ENCODE peak calls at places on chromosomes 16 and 17, in seven cellular contexts. One of them, this sample, is unnamed.

GRCh38 chr16:70746708-70747424 is 54.1 kb downstream of the VAC14 start:
- DNase-seq in neuronal stem cell: no peak
- DNase-seq in IMR-90: peak; percentile 96
- DNase-seq in H9: no peak
- DNase-seq in mesendoderm: no peak
- DNase-seq in mesenchymal stem cell: peak; percentile 93
- DNase-seq in trophoblast cell: peak; percentile 93
- DNase-seq in this sample: no peak

GRCh38 chr16:29820730-29821662 is 734 bp downstream of the MVP start:
- DNase-seq in neuronal stem cell: no peak
- DNase-seq in IMR-90: no peak
- DNase-seq in H9: no peak
- DNase-seq in mesendoderm: no peak
- DNase-seq in mesenchymal stem cell: peak; percentile 23
- DNase-seq in trophoblast cell: peak; percentile 27
- DNase-seq in this sample: no peak

GRCh38 chr16:87295259-87295658 is 21.9 kb downstream of the C16orf95 start:
- DNase-seq in neuronal stem cell: no peak
- DNase-seq in IMR-90: no peak
- DNase-seq in H9: no peak
- DNase-seq in mesendoderm: peak; percentile 88
- DNase-seq in mesenchymal stem cell: no peak
- DNase-seq in trophoblast cell: no peak
- DNase-seq in this sample: no peak

GRCh38 chr16:878071-878784 is 77.7 kb upstream of the GNG13 start:
- DNase-seq in neuronal stem cell: no peak
- DNase-seq in IMR-90: peak; percentile 35
- DNase-seq in H9: peak; percentile 59
- DNase-seq in mesendoderm: peak; percentile 29
- DNase-seq in mesenchymal stem cell: no peak
- DNase-seq in trophoblast cell: no peak
- DNase-seq in this sample: no peak

GRCh38 chr17:14557482-14557881 is 256.6 kb downstream of the HS3ST3B1 start:
- DNase-seq in neuronal stem cell: no peak
- DNase-seq in IMR-90: no peak
- DNase-seq in H9: no peak
- DNase-seq in mesendoderm: no peak
- DNase-seq in mesenchymal stem cell: no peak
- DNase-seq in trophoblast cell: no peak
- DNase-seq in this sample: no peak

GRCh38 chr17:3657874-3658783 is 10.2 kb downstream of the TAX1BP3 start:
- DNase-seq in neuronal stem cell: no peak
- DNase-seq in IMR-90: no peak
- DNase-seq in H9: peak; percentile 37
- DNase-seq in mesendoderm: no peak
- DNase-seq in mesenchymal stem cell: no peak
- DNase-seq in trophoblast cell: no peak
- DNase-seq in this sample: no peak

GRCh38 chr16:89599451-89599858 is 14.0 kb upstream of the DPEP1 start:
- DNase-seq in neuronal stem cell: no peak
- DNase-seq in IMR-90: no peak
- DNase-seq in H9: peak; percentile 89
- DNase-seq in mesendoderm: peak; percentile 79
- DNase-seq in mesenchymal stem cell: no peak
- DNase-seq in trophoblast cell: no peak
- DNase-seq in this sample: peak; percentile 88

GRCh38 chr17:32021618-32021955 is 14.4 kb downstream of the LRRC37B start:
- DNase-seq in neuronal stem cell: no peak
- DNase-seq in IMR-90: no peak
- DNase-seq in H9: no peak
- DNase-seq in mesendoderm: no peak
- DNase-seq in mesenchymal stem cell: no peak
- DNase-seq in trophoblast cell: peak; percentile 69
- DNase-seq in this sample: no peak

GRCh38 chr16:85490971-85491771 is 122.0 kb upstream of the GSE1 start:
- DNase-seq in neuronal stem cell: no peak
- DNase-seq in IMR-90: no peak
- DNase-seq in H9: peak; percentile 60
- DNase-seq in mesendoderm: peak; percentile 56
- DNase-seq in mesenchymal stem cell: no peak
- DNase-seq in trophoblast cell: peak; percentile 50
- DNase-seq in this sample: no peak

GRCh38 chr17:40827746-40828453 is 5.5 kb upstream of the KRT10 start:
- DNase-seq in neuronal stem cell: no peak
- DNase-seq in IMR-90: no peak
- DNase-seq in H9: no peak
- DNase-seq in mesendoderm: peak; percentile 10
- DNase-seq in mesenchymal stem cell: peak; percentile 22
- DNase-seq in trophoblast cell: peak; percentile 27
- DNase-seq in this sample: no peak

GRCh38 chr17:40960144-40960543 is 6.6 kb downstream of the KRT39 start:
- DNase-seq in neuronal stem cell: no peak
- DNase-seq in IMR-90: peak; percentile 51
- DNase-seq in H9: no peak
- DNase-seq in mesendoderm: no peak
- DNase-seq in mesenchymal stem cell: peak; percentile 29
- DNase-seq in trophoblast cell: peak; percentile 71
- DNase-seq in this sample: no peak

GRCh38 chr17:42421479-42422332 is 1.4 kb downstream of the CAVIN1 start:
- DNase-seq in neuronal stem cell: no peak
- DNase-seq in IMR-90: peak; percentile 81
- DNase-seq in H9: peak; percentile 57
- DNase-seq in mesendoderm: no peak
- DNase-seq in mesenchymal stem cell: peak; percentile 68
- DNase-seq in trophoblast cell: peak; percentile 53
- DNase-seq in this sample: no peak

GRCh38 chr16:15961060-15961511 is 11.7 kb downstream of the ABCC1 start:
- DNase-seq in neuronal stem cell: no peak
- DNase-seq in IMR-90: peak; percentile 68
- DNase-seq in H9: no peak
- DNase-seq in mesendoderm: no peak
- DNase-seq in mesenchymal stem cell: no peak
- DNase-seq in trophoblast cell: no peak
- DNase-seq in this sample: no peak

GRCh38 chr16:53291757-53292392 is 142.4 kb upstream of the RBL2 start:
- DNase-seq in neuronal stem cell: no peak
- DNase-seq in IMR-90: peak; percentile 47
- DNase-seq in H9: no peak
- DNase-seq in mesendoderm: no peak
- DNase-seq in mesenchymal stem cell: no peak
- DNase-seq in trophoblast cell: no peak
- DNase-seq in this sample: no peak

GRCh38 chr17:4728124-4728523 is 3.1 kb upstream of the MED11 start:
- DNase-seq in neuronal stem cell: no peak
- DNase-seq in IMR-90: no peak
- DNase-seq in H9: no peak
- DNase-seq in mesendoderm: no peak
- DNase-seq in mesenchymal stem cell: no peak
- DNase-seq in trophoblast cell: no peak
- DNase-seq in this sample: no peak

GRCh38 chr16:17555176-17555575 is 84.4 kb upstream of the XYLT1 start:
- DNase-seq in neuronal stem cell: no peak
- DNase-seq in IMR-90: peak; percentile 83
- DNase-seq in H9: no peak
- DNase-seq in mesendoderm: no peak
- DNase-seq in mesenchymal stem cell: no peak
- DNase-seq in trophoblast cell: peak; percentile 77
- DNase-seq in this sample: no peak

DNA sequence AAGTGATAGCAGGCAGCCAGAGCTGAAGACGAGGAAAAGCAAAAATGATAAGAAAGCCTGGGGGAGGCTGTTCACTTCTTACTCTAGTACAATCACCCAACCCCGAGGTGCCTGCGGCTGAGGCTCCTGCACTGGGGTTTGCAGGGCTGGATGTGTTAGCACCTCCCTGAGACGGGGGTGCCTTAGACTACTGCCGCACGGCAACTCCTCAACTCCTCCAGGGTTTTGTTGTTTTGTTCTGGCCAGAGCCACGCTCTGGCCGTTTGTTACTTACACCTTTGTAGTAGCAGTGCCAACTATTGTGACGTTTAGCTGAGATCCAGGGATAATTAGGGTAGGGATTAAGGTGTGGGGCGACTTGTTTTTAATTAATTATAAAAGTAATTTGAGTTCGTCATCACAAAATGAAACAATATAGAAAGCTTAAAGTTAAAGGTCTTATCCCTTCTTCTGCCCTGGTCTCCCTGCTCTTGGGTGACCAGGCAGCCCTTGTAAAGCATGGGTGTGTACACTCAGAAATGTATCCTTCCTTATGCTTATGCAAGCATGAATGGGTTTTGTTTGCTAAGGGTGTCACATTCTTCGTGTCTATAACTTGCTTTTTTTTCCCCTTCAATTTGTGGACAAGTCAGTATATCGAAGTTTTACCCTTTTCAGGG is 51.3 kb downstream of the LDHD start:
- DNase-seq in neuronal stem cell: no peak
- DNase-seq in IMR-90: no peak
- DNase-seq in H9: no peak
- DNase-seq in mesendoderm: no peak
- DNase-seq in mesenchymal stem cell: no peak
- DNase-seq in trophoblast cell: no peak
- DNase-seq in this sample: no peak
- H3K23ac ChIP-seq in neuronal stem cell: no peak overlapping the region
- H3K23ac ChIP-seq in IMR-90: no peak overlapping the region
- H3K23ac ChIP-seq in H9: no peak overlapping the region
- H3K23ac ChIP-seq in mesendoderm: no peak overlapping the region
- H3K23ac ChIP-seq in mesenchymal stem cell: no peak overlapping the region
- H3K23ac ChIP-seq in trophoblast cell: no peak overlapping the region
- H3K23ac ChIP-seq in this sample: no peak overlapping the region

DNA sequence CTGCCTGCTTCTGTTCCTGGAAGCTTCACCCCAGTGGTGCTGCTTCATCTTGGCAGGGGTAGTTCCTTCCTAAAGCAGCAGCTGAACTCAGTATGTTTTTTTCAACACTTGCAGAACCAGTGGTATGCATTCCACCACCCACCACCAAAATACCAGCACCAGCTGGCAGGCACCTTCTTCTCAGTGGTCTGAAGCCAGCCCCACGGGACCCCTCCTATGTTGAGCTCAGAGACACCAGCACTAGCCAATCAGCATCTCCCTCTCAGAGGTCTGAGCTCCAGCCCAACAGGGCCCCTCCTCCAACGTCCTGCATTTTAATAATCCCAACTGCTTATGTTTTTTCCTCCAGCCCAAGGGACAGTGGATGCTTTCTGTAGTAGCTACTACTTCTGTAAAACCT is 299.6 kb upstream of the CCL2 start:
- DNase-seq in neuronal stem cell: no peak
- DNase-seq in IMR-90: no peak
- DNase-seq in H9: no peak
- DNase-seq in mesendoderm: no peak
- DNase-seq in mesenchymal stem cell: no peak
- DNase-seq in trophoblast cell: no peak
- DNase-seq in this sample: no peak
- H3K23ac ChIP-seq in neuronal stem cell: no peak overlapping the region
- H3K23ac ChIP-seq in IMR-90: no peak overlapping the region
- H3K23ac ChIP-seq in H9: no peak overlapping the region
- H3K23ac ChIP-seq in mesendoderm: no peak overlapping the region
- H3K23ac ChIP-seq in mesenchymal stem cell: no peak overlapping the region
- H3K23ac ChIP-seq in trophoblast cell: no peak overlapping the region
- H3K23ac ChIP-seq in this sample: no peak overlapping the region

GRCh38 chr17:56892333-56892732 is 21.5 kb downstream of the TRIM25 start:
- DNase-seq in neuronal stem cell: no peak
- DNase-seq in IMR-90: no peak
- DNase-seq in H9: no peak
- DNase-seq in mesendoderm: no peak
- DNase-seq in mesenchymal stem cell: no peak
- DNase-seq in trophoblast cell: no peak
- DNase-seq in this sample: no peak
- H3K23ac ChIP-seq in neuronal stem cell: no peak overlapping the region
- H3K23ac ChIP-seq in IMR-90: no peak overlapping the region
- H3K23ac ChIP-seq in H9: no peak overlapping the region
- H3K23ac ChIP-seq in mesendoderm: no peak overlapping the region
- H3K23ac ChIP-seq in mesenchymal stem cell: no peak overlapping the region
- H3K23ac ChIP-seq in trophoblast cell: no peak overlapping the region
- H3K23ac ChIP-seq in this sample: no peak overlapping the region

GRCh38 chr16:27781195-27781524 is 231.2 kb downstream of the KATNIP start:
- DNase-seq in neuronal stem cell: no peak
- DNase-seq in IMR-90: no peak
- DNase-seq in H9: no peak
- DNase-seq in mesendoderm: no peak
- DNase-seq in mesenchymal stem cell: peak; percentile 22
- DNase-seq in trophoblast cell: no peak
- DNase-seq in this sample: no peak
- H3K23ac ChIP-seq in neuronal stem cell: peak overlapping the region; percentile 77
- H3K23ac ChIP-seq in IMR-90: no peak overlapping the region
- H3K23ac ChIP-seq in H9: no peak overlapping the region
- H3K23ac ChIP-seq in mesendoderm: no peak overlapping the region
- H3K23ac ChIP-seq in mesenchymal stem cell: no peak overlapping the region
- H3K23ac ChIP-seq in trophoblast cell: no peak overlapping the region
- H3K23ac ChIP-seq in this sample: no peak overlapping the region

GRCh38 chr16:9409753-9410493 is 318.5 kb downstream of the HAPSTR1 start:
- DNase-seq in neuronal stem cell: no peak
- DNase-seq in IMR-90: no peak
- DNase-seq in H9: no peak
- DNase-seq in mesendoderm: no peak
- DNase-seq in mesenchymal stem cell: no peak
- DNase-seq in trophoblast cell: no peak
- DNase-seq in this sample: no peak

GRCh38 chr16:9419161-9419560 is 327.7 kb downstream of the HAPSTR1 start:
- DNase-seq in neuronal stem cell: no peak
- DNase-seq in IMR-90: no peak
- DNase-seq in H9: no peak
- DNase-seq in mesendoderm: no peak
- DNase-seq in mesenchymal stem cell: no peak
- DNase-seq in trophoblast cell: no peak
- DNase-seq in this sample: no peak

GRCh38 chr16:9412362-9413311 is 321.2 kb downstream of the HAPSTR1 start:
- DNase-seq in neuronal stem cell: no peak
- DNase-seq in IMR-90: no peak
- DNase-seq in H9: no peak
- DNase-seq in mesendoderm: no peak
- DNase-seq in mesenchymal stem cell: no peak
- DNase-seq in trophoblast cell: no peak
- DNase-seq in this sample: no peak

GRCh38 chr16:9417898-9418297 is 326.5 kb downstream of the HAPSTR1 start:
- DNase-seq in neuronal stem cell: no peak
- DNase-seq in IMR-90: no peak
- DNase-seq in H9: no peak
- DNase-seq in mesendoderm: no peak
- DNase-seq in mesenchymal stem cell: no peak
- DNase-seq in trophoblast cell: no peak
- DNase-seq in this sample: no peak

DNA sequence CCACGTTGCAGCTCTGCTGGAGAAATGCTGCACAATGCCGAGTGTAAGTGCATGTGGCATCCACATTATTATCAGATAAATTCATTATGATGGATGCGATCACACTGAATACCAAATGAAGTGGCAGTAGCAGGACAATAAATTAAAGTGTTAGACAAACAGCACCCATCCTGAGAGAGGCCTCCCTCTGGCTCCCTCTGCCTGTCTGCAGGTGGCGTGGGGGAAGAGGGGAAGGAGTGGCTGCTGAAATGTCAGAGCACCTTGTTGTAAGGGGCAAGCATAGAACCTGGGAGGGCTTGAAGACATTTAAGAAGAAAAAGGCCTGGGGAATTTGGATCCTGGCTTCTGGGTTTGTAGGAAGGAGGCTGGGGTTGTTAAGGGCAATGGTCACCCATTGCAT is 324.1 kb downstream of the HAPSTR1 start:
- DNase-seq in neuronal stem cell: no peak
- DNase-seq in IMR-90: no peak
- DNase-seq in H9: peak; percentile 36
- DNase-seq in mesendoderm: peak; percentile 14
- DNase-seq in mesenchymal stem cell: no peak
- DNase-seq in trophoblast cell: no peak
- DNase-seq in this sample: no peak
- H3K23ac ChIP-seq in neuronal stem cell: no peak overlapping the region
- H3K23ac ChIP-seq in IMR-90: no peak overlapping the region
- H3K23ac ChIP-seq in H9: no peak overlapping the region
- H3K23ac ChIP-seq in mesendoderm: no peak overlapping the region
- H3K23ac ChIP-seq in mesenchymal stem cell: no peak overlapping the region
- H3K23ac ChIP-seq in trophoblast cell: no peak overlapping the region
- H3K23ac ChIP-seq in this sample: no peak overlapping the region